ENCODE peak calls at places on chromosome 22, in six cellular contexts. D is right lobe of liver, X is SK-N-SH, S is mesendoderm, Z is IMR-90, Q is colonic mucosa. H is an unnamed sample.

GRCh38 chr22:27801197-27801615 is 350 bp downstream of the MN1 start:
- DNase-seq in D (no peak), X (peak; percentile 84), S (peak; percentile 62), Z (peak; percentile 41), Q (no peak), H (peak; percentile 39)

GRCh38 chr22:24977370-24978230 is 25.1 kb downstream of the KIAA1671 start:
- DNase-seq in D (peak; percentile 58), X (no peak), S (peak; percentile 80), Z (no peak), Q (peak; percentile 72), H (no peak)

GRCh38 chr22:20549232-20549841 is 41.9 kb downstream of the MED15 start:
- DNase-seq in D (no peak), X (no peak), S (no peak), Z (no peak), Q (no peak), H (no peak)

GRCh38 chr22:50732681-50733080 is 5.3 kb upstream of the ACR start:
- DNase-seq in D (no peak), X (no peak), S (no peak), Z (no peak), Q (no peak), H (no peak)

GRCh38 chr22:29309332-29310064 is 3.0 kb downstream of the GAS2L1 start:
- DNase-seq in D (peak; percentile 38), X (peak; percentile 66), S (no peak), Z (no peak), Q (peak; percentile 62), H (peak; percentile 54)

GRCh38 chr22:26398741-26399153 is 30.3 kb upstream of the ASPHD2 start:
- DNase-seq in D (peak; percentile 25), X (peak; percentile 65), S (peak; percentile 77), Z (peak; percentile 77), Q (peak; percentile 56), H (peak; percentile 65)

GRCh38 chr22:19223110-19223509 is 44.6 kb upstream of the SLC25A1 start:
- DNase-seq in D (no peak), X (no peak), S (no peak), Z (no peak), Q (no peak), H (no peak)

GRCh38 chr22:26185190-26185589 is 15.9 kb downstream of the SEZ6L start:
- DNase-seq in D (no peak), X (no peak), S (no peak), Z (no peak), Q (no peak), H (no peak)

GRCh38 chr22:29306830-29307657 is 594 bp downstream of the GAS2L1 start:
- DNase-seq in D (peak; percentile 89), X (peak; percentile 93), S (peak; percentile 94), Z (peak; percentile 61), Q (peak; percentile 86), H (peak; percentile 83)

GRCh38 chr22:37985751-37986281 is 1.5 kb upstream of the SOX10 start:
- DNase-seq in D (no peak), X (no peak), S (no peak), Z (no peak), Q (no peak), H (no peak)
- H3K27ac ChIP-seq in D (no peak overlapping the region), X (no peak overlapping the region), S (no peak overlapping the region), Z (no peak overlapping the region), Q (no peak overlapping the region), H (no peak overlapping the region)

GRCh38 chr22:17920145-17920605 is 104.2 kb downstream of the MICAL3 start:
- DNase-seq in D (peak; percentile 66), X (peak; percentile 79), S (peak; percentile 92), Z (peak; percentile 62), Q (peak; percentile 79), H (no peak)
- H3K4me1 ChIP-seq in D (peaks cover 30% of the 10 kb centered on the region), X (peaks cover 59% of the 10 kb centered on the region), S (peaks cover 23% of the 10 kb centered on the region), Z (peaks cover 33% of the 10 kb centered on the region), Q (peaks cover 7% of the 10 kb centered on the region), H (peaks cover 52% of the 10 kb centered on the region)

DNA sequence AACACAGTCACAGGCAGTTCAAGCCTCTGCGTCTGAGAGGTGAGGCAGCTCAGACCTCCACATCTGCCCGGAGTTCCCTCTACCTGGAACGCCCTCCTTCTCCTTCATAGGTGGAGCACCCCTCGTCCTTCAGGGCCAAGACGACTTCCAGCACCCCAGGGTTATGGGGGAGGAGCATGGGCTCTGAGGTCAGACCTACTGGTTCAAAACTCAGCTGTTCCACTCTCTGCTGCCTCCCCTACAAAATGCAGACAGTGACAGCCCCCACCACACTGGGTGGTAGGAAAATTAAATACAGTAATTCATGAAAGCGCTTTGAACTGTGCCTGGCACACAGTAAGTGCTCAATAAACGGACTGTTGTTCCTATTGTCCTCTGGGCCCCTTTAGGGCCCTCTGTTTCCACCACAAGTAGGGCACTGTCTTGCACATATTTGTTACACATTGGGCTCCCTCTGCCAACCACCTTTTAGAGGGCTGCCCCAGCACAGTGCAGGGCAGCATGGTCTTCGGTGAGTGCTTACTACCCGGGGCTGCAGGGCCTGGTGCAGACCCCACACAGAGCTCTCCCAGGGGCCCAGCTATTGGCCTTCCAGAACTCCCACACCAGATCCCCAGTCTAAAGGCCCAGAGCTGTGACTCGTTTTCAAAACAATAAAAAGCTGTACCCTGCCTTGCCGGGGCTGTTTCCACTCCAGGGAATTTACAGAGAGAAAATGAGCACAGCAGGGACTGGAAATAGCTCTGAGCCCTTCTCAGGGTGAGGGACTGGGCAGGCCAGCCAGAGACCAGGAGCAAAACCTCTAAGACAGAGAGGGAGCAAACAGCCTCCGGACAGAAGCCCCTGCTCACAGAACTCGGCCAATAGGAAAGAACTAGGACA is 2.5 kb downstream of the TMEM184B start:
- DNase-seq in D (no peak), X (no peak), S (no peak), Z (peak; percentile 14), Q (no peak), H (no peak)
- H3K4me3 ChIP-seq in D (no peak overlapping the region), X (no peak overlapping the region), S (no peak overlapping the region), Z (no peak overlapping the region), Q (no peak overlapping the region), H (no peak overlapping the region)

GRCh38 chr22:33288078-33288477 is 229.9 kb upstream of the SYN3 start:
- DNase-seq in D (no peak), X (no peak), S (no peak), Z (no peak), Q (no peak), H (no peak)
- H3K27ac ChIP-seq in D (no peak overlapping the region), X (no peak overlapping the region), S (no peak overlapping the region), Z (no peak overlapping the region), Q (no peak overlapping the region), H (no peak overlapping the region)

DNA sequence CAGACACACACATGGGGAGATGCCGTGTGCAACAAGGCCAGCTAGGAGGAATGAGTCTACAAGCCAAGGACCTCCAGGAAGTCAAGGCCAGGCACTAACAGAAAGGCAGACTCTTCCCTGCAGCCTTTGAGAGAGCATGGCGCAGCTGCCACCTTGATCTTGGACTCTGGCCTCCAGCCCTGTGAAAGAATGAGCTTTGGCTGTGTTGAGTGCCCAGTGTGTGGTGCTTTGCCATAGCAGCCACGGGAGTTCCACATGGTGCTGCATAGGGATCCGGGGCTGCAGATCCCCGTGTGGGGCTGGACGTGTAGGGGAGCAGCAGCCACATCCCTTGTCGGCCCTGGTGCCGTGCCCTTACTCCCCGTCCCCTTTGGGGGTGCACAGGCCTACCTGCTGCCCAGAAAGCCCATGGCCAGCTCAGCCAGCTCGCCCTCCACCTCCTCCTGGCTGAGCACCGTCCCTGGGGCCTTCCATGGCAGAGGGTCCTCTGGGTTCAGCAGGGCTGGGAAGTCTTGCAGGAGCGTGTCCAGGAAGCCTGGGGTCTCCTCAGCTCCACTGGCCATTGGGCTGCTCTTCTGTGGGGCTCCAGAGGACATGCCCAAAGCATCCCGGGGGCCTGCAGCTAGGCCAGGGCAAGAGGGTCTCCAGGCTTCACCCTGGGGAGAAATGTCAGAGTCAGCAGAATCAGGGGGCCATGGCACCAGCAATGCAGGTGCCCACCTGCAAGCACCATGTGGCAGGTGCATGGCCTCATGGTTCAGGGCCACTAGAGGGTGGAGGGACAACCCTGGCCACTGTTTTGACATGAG is 7.0 kb downstream of the PPM1F start:
- DNase-seq in D (no peak), X (no peak), S (no peak), Z (no peak), Q (no peak), H (no peak)
- H3K4me1 ChIP-seq in D (peaks cover 26% of the 10 kb centered on the region), X (peaks cover 21% of the 10 kb centered on the region), S (peaks cover 4% of the 10 kb centered on the region), Z (peaks cover 25% of the 10 kb centered on the region), Q (no peaks in the 10 kb centered on the region), H (peaks cover 5% of the 10 kb centered on the region)

DNA sequence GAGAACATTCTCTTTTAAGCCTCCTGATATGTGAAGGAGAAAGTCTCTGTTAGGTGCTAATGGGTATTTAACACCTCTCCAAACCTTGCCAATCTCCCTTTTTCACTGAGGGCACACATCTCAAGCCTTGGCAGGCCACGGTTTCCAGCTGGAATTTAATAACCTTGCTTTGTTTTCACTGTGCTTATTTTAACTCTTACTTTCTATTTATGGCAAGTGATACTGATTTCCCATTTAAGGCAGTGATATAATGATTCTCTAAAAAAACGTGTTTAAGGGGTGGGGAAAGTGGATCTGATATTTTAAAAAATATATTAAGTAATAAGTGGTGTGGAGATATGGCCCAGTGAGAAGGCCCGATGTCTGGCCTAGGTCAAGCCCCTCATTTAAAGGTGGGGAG is 1.1 kb upstream of the RASD2 start:
- DNase-seq in D (no peak), X (no peak), S (no peak), Z (no peak), Q (no peak), H (no peak)
- H3K4me3 ChIP-seq in D (no peak overlapping the region), X (no peak overlapping the region), S (no peak overlapping the region), Z (no peak overlapping the region), Q (no peak overlapping the region), H (no peak overlapping the region)

DNA sequence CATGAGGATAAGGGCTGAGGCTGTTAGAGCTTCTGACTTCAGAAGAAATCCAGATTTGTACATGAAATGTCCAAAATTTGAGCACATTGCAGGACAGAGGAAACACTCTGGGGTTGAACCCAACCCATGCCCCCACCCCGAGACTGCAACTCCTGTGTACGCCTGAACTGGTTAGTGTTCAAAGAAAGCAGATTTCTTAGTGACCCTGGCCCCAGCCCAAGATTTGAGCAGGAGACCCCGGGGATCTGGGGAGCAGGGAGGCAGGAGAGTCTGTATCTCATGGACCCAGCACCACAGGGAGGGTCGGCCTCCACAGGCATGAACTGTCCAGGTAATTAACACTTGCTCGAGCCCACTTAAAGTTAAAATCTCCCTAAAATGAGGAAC is 69.3 kb upstream of the WNT7B start:
- DNase-seq in D (no peak), X (no peak), S (no peak), Z (no peak), Q (no peak), H (no peak)
- H3K27ac ChIP-seq in D (peak overlapping the region; percentile 94), X (no peak overlapping the region), S (no peak overlapping the region), Z (no peak overlapping the region), Q (peak overlapping the region; percentile 89), H (peak overlapping the region; percentile 94)